ENCODE peak calls at places on chromosome 13, in ten cellular contexts. T is dorsolateral prefrontal cortex, V is uterus, E is DND-41, A is HL-60, Z is endodermal cell, N is suprapubic skin, L is K562, U is heart left ventricle, H is cardiac muscle cell. S is an unnamed sample.

GRCh38 chr13:83332751-83333150 is 549.5 kb downstream of the SLITRK1 start:
- DNase-seq in T (no peak), V (no peak), E (no peak), A (no peak), Z (no peak), N (no peak), L (no peak), U (no peak), H (no peak), S (no peak)

GRCh38 chr13:77434289-77434688 is 101.2 kb upstream of the SCEL start:
- DNase-seq in T (no peak), V (no peak), E (no peak), A (no peak), Z (no peak), N (no peak), L (no peak), U (no peak), H (no peak), S (no peak)

GRCh38 chr13:100508996-100509395 is 79.6 kb downstream of the GGACT start:
- DNase-seq in T (no peak), V (no peak), E (no peak), A (no peak), Z (no peak), N (no peak), L (no peak), U (no peak), H (no peak), S (no peak)

GRCh38 chr13:99590519-99591011 is 89.3 kb downstream of the TM9SF2 start:
- DNase-seq in T (no peak), V (no peak), E (no peak), A (no peak), Z (no peak), N (no peak), L (no peak), U (no peak), H (peak; percentile 59), S (no peak)

GRCh38 chr13:46495647-46496046 is 57.3 kb upstream of the LRCH1 start:
- DNase-seq in T (no peak), V (no peak), E (no peak), A (no peak), Z (no peak), N (no peak), L (no peak), U (no peak), H (no peak), S (no peak)

GRCh38 chr13:26742691-26743358 is 17.8 kb downstream of the GPR12 start:
- DNase-seq in T (no peak), V (no peak), E (no peak), A (no peak), Z (peak; percentile 63), N (no peak), L (no peak), U (no peak), H (no peak), S (no peak)

GRCh38 chr13:104314926-104315535 is 1248.8 kb upstream of the SLC10A2 start:
- DNase-seq in T (no peak), V (no peak), E (no peak), A (no peak), Z (no peak), N (no peak), L (no peak), U (no peak), H (no peak), S (no peak)

GRCh38 chr13:32659736-32660135 is 73.5 kb downstream of the PDS5B start:
- DNase-seq in T (no peak), V (no peak), E (no peak), A (no peak), Z (no peak), N (no peak), L (no peak), U (no peak), H (peak; percentile 15), S (no peak)

GRCh38 chr13:46146898-46147297 is 35.1 kb downstream of the LCP1 start:
- DNase-seq in T (no peak), V (no peak), E (no peak), A (no peak), Z (peak; percentile 76), N (no peak), L (no peak), U (no peak), H (peak; percentile 42), S (no peak)

GRCh38 chr13:44117351-44117750 is 237.6 kb downstream of the LACC1 start:
- DNase-seq in T (no peak), V (no peak), E (peak; percentile 24), A (no peak), Z (no peak), N (no peak), L (no peak), U (no peak), H (peak; percentile 54), S (no peak)
- TF ChIP-seq CTCF in T (no peak), V (no peak), E (no peak), A (no peak), Z (no peak), N (no peak), L (no peak), U (no peak), H (no peak), S (no peak)

DNA sequence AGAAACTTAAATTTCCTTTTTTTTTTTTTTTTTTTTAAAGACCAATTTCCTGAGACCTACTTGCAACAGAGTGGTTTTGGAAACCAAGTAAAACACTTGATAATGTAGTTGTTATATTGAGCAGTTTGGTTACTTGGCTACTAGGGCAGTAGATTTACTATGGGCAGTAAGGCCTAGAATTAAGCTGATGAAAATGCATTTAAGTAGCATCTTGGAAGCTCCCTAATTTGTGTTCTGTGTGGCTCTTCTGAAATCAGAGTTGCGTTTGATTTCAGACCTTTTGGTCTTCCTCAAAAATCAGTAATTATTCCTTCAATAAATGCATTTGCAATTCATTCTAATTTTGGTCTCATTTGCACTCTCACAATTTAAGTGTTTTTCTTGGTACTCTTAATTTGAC is 810 bp downstream of the GPR180 start:
- DNase-seq in T (no peak), V (no peak), E (no peak), A (no peak), Z (no peak), N (no peak), L (no peak), U (no peak), H (no peak), S (no peak)
- H3K4me3 ChIP-seq in T (peak overlapping the region; percentile 87), V (peak overlapping the region; percentile 88), E (peak overlapping the region; percentile 70), A (peak overlapping the region; percentile 96), Z (peak overlapping the region; percentile 96), N (peak overlapping the region; percentile 83), L (peak overlapping the region; percentile 73), U (peak overlapping the region; percentile 65), H (peak overlapping the region; percentile 42), S (peak overlapping the region; percentile 59)

DNA sequence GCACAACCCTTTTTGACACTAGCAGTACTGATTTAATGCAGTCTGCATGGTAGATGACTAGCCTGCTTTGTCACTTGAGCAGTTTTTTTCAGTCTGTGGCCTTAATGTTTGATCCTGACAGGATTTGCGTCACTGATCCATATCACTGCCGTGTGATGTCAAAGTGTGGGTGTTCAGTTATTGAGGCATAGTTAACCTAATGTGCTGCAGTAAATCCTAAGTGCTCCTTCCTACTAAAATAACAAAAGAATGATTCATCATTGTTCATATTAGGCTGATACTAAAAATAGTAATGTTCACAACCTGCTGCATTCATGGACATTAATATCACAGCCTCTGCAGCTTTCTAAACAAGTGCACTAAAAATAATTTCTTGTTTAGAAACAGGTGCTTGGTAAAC is 121.9 kb upstream of the MLNR start:
- DNase-seq in T (no peak), V (peak; percentile 46), E (no peak), A (no peak), Z (no peak), N (no peak), L (no peak), U (no peak), H (peak; percentile 94), S (no peak)
- H3K27ac ChIP-seq in T (no peak overlapping the region), V (peak overlapping the region; percentile 88), E (no peak overlapping the region), A (no peak overlapping the region), Z (no peak overlapping the region), N (peak overlapping the region; percentile 51), L (no peak overlapping the region), U (peak overlapping the region; percentile 87), H (peak overlapping the region; percentile 29), S (peak overlapping the region; percentile 75)

GRCh38 chr13:24670927-24671326 is 9.3 kb upstream of the ATP12A start:
- DNase-seq in T (no peak), V (no peak), E (peak; percentile 15), A (peak; percentile 35), Z (peak; percentile 87), N (peak; percentile 44), L (peak; percentile 18), U (no peak), H (peak; percentile 23), S (no peak)
- TF ChIP-seq CTCF in T (no peak), V (no peak), E (no peak), A (peak; percentile 7), Z (peak; percentile 71), N (no peak), L (peak; percentile 45), U (no peak), H (no peak), S (no peak)

DNA sequence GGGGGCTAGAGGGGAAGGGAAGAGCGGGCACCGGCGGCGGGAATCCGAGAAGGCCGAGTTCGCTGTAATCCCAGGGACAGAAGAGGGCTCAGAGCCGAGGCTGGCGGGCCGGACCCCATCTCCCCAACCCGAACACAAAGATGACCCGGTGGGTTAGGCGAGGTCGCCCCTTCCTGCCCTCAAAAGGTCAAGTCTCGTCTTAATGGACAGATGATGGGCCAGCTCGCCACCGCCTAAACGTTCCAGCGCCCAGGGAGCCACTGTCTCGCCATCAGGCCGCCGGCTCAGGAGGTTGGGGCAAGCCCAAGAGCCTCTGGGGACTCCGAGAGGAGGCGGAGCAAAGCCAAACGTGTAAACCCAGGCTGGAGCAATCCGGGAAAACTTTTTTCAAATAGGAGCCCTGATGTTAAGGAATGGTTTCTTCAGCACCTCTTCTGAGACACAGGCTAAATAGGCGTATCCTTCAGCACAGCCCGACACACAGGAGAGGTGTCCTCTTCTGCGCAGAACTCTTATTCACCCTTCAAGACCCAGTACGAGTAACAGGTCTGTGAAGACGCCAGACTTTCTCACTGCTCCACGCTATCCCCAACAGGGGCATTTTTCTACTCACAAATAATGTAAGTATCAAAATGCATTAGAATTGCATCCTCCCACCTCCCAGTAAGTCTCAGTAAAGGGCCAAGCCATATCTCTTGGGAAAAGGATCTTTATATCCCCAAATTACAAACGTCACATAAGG is 6.3 kb upstream of the POU4F1 start:
- DNase-seq in T (no peak), V (peak; percentile 39), E (no peak), A (no peak), Z (peak; percentile 82), N (no peak), L (no peak), U (no peak), H (no peak), S (no peak)
- H3K4me3 ChIP-seq in T (peak overlapping the region; percentile 44), V (no peak overlapping the region), E (no peak overlapping the region), A (no peak overlapping the region), Z (peak overlapping the region; percentile 78), N (peak overlapping the region; percentile 53), L (no peak overlapping the region), U (peak overlapping the region; percentile 54), H (peak overlapping the region; percentile 39), S (peak overlapping the region; percentile 20)

GRCh38 chr13:110125613-110126272 is 181.2 kb downstream of the COL4A1 start:
- DNase-seq in T (no peak), V (no peak), E (no peak), A (no peak), Z (no peak), N (no peak), L (no peak), U (no peak), H (no peak), S (no peak)
- H3K27ac ChIP-seq in T (no peak overlapping the region), V (peak overlapping the region; percentile 82), E (no peak overlapping the region), A (no peak overlapping the region), Z (peak overlapping the region; percentile 91), N (no peak overlapping the region), L (no peak overlapping the region), U (peak overlapping the region; percentile 88), H (peak overlapping the region; percentile 78), S (peak overlapping the region; percentile 94)

GRCh38 chr13:64154514-64154913 is 2738.9 kb upstream of the PCDH20 start:
- DNase-seq in T (no peak), V (no peak), E (no peak), A (no peak), Z (no peak), N (no peak), L (no peak), U (no peak), H (peak; percentile 38), S (no peak)
- TF ChIP-seq CTCF in T (no peak), V (no peak), E (peak; percentile 26), A (no peak), Z (peak; percentile 67), N (no peak), L (no peak), U (no peak), H (peak; percentile 42), S (peak; percentile 42)